ENCODE peak calls at places on chromosomes 2 and 18, in ten cellular contexts. C is OCI-LY7, L is RWPE1, G is tibial artery, U is kidney epithelial cell, N is pancreas, M is heart right ventricle, I is cardiac fibroblast, S is AG10803, Q is omental fat pad. X is an unnamed sample.
A peak's percentile ranks its signal among the peaks of the same experiment; 100 is the strongest.

GRCh38 chr2:166230024-166230723 is 102.4 kb upstream of the SCN1A start:
- DNase-seq in C (no peak), L (no peak), G (no peak), U (no peak), N (no peak), M (no peak), I (peak; percentile 72), S (peak; percentile 44), Q (no peak), X (no peak)

GRCh38 chr2:46534589-46534988 is 55.2 kb downstream of the TMEM247 start:
- DNase-seq in C (peak; percentile 74), L (no peak), G (no peak), U (no peak), N (no peak), M (no peak), I (no peak), S (no peak), Q (no peak), X (peak; percentile 41)

GRCh38 chr2:218990052-218990451 is 3.2 kb downstream of the CRYBA2 start:
- DNase-seq in C (no peak), L (no peak), G (no peak), U (no peak), N (no peak), M (no peak), I (no peak), S (no peak), Q (no peak), X (no peak)

GRCh38 chr2:134273240-134273983 is 19.5 kb downstream of the MGAT5 start:
- DNase-seq in C (no peak), L (no peak), G (no peak), U (no peak), N (no peak), M (no peak), I (no peak), S (peak; percentile 25), Q (no peak), X (no peak)

GRCh38 chr18:4246374-4246773 is 208.7 kb downstream of the DLGAP1 start:
- DNase-seq in C (no peak), L (no peak), G (no peak), U (no peak), N (no peak), M (no peak), I (no peak), S (no peak), Q (no peak), X (no peak)

GRCh38 chr2:29910465-29910864 is 10.9 kb downstream of the ALK start:
- DNase-seq in C (no peak), L (no peak), G (no peak), U (no peak), N (no peak), M (no peak), I (no peak), S (no peak), Q (no peak), X (no peak)

GRCh38 chr2:7999683-8000476 is 682.0 kb upstream of the ID2 start:
- DNase-seq in C (no peak), L (no peak), G (no peak), U (no peak), N (no peak), M (no peak), I (no peak), S (no peak), Q (no peak), X (no peak)

GRCh38 chr2:233356546-233357308 is 2.4 kb downstream of the DGKD start:
- DNase-seq in C (peak; percentile 54), L (no peak), G (no peak), U (no peak), N (no peak), M (no peak), I (peak; percentile 25), S (no peak), Q (no peak), X (peak; percentile 3)

DNA sequence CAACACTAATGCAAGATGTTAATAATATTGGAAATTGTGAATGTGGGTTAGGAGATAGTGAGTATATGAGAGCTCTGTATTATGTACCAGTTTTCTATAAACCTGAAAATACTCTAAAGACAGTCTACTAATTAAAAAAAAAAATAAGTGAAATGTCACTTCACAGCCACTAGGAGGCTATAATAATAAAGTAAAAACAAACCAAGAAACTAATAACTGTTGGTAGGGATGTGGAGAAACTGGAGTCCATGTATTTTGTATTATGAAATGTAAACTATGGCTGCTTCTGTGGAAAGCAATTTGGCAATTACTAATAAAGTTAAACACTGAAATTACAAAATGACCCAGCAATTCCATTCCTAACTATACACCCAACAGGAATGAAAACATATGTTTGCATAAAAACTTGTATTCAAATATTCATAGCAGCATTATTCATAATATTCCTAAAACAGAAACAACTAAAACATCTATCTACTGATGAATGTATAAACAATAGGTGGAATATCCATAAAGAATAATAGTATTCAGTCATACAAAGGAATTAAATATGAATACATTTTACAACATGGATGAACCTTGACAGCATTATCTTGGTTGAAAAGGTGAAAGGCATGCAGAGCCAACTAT is 36.2 kb downstream of the CCDC178 start:
- DNase-seq in C (peak; percentile 5), L (no peak), G (no peak), U (no peak), N (no peak), M (no peak), I (peak; percentile 1), S (no peak), Q (no peak), X (peak; percentile 4)
- TF ChIP-seq CTCF in C (peak; percentile 72), L (peak; percentile 34), G (no peak), U (peak; percentile 21), N (peak; percentile 25), M (no peak), I (peak; percentile 11), S (peak; percentile 20), Q (no peak), X (no peak)

GRCh38 chr18:44900627-44901026 is 219.9 kb downstream of the SETBP1 start:
- DNase-seq in C (no peak), L (no peak), G (no peak), U (no peak), N (no peak), M (no peak), I (no peak), S (peak; percentile 23), Q (no peak), X (no peak)

GRCh38 chr18:44899832-44900231 is 219.1 kb downstream of the SETBP1 start:
- DNase-seq in C (no peak), L (no peak), G (no peak), U (no peak), N (no peak), M (no peak), I (no peak), S (no peak), Q (no peak), X (no peak)

GRCh38 chr18:44898536-44898935 is 217.8 kb downstream of the SETBP1 start:
- DNase-seq in C (no peak), L (no peak), G (no peak), U (no peak), N (no peak), M (no peak), I (no peak), S (no peak), Q (no peak), X (no peak)

GRCh38 chr18:44903327-44903726 is 222.6 kb downstream of the SETBP1 start:
- DNase-seq in C (no peak), L (no peak), G (no peak), U (no peak), N (no peak), M (no peak), I (no peak), S (no peak), Q (no peak), X (no peak)

DNA sequence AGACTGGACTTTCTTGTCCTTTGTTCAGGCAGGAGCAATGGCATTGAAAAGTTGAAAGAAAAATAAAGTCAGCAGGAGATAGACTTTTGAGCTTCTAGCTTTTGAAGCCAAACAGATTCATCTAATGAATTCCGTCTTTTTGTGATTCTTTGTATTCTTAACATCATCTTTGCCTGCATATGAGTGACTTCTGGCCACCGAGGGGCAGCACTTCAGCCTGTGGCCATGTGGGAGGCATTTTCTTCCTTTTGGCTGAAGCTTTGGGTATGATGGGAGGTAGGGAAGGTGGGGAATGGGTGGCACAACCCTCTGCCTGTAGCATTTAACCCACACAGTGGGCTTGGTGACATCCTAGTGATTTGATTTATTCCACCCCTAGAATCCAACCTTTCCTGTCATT is 220.6 kb downstream of the SETBP1 start:
- DNase-seq in C (no peak), L (no peak), G (no peak), U (no peak), N (no peak), M (no peak), I (no peak), S (no peak), Q (no peak), X (no peak)
- TF ChIP-seq CTCF in C (peak; percentile 49), L (no peak), G (no peak), U (peak; percentile 7), N (no peak), M (peak; percentile 28), I (peak; percentile 42), S (no peak), Q (no peak), X (no peak)

GRCh38 chr2:96142217-96143113 is 2.8 kb downstream of the DUSP2 start:
- DNase-seq in C (peak; percentile 70), L (no peak), G (no peak), U (no peak), N (peak; percentile 33), M (peak; percentile 8), I (no peak), S (no peak), Q (no peak), X (peak; percentile 71)

GRCh38 chr2:96143231-96143847 is 1.9 kb downstream of the DUSP2 start:
- DNase-seq in C (peak; percentile 34), L (no peak), G (no peak), U (no peak), N (peak; percentile 14), M (no peak), I (no peak), S (no peak), Q (no peak), X (no peak)

GRCh38 chr2:96145028-96145939 is at the start of gene DUSP2:
- DNase-seq in C (peak; percentile 90), L (peak; percentile 76), G (peak; percentile 71), U (no peak), N (peak; percentile 73), M (peak; percentile 75), I (peak; percentile 78), S (peak; percentile 47), Q (peak; percentile 44), X (peak; percentile 97)

GRCh38 chr2:96144481-96145027 is 686 bp downstream of the DUSP2 start:
- DNase-seq in C (peak; percentile 47), L (peak; percentile 29), G (no peak), U (no peak), N (no peak), M (no peak), I (no peak), S (no peak), Q (no peak), X (no peak)

DNA sequence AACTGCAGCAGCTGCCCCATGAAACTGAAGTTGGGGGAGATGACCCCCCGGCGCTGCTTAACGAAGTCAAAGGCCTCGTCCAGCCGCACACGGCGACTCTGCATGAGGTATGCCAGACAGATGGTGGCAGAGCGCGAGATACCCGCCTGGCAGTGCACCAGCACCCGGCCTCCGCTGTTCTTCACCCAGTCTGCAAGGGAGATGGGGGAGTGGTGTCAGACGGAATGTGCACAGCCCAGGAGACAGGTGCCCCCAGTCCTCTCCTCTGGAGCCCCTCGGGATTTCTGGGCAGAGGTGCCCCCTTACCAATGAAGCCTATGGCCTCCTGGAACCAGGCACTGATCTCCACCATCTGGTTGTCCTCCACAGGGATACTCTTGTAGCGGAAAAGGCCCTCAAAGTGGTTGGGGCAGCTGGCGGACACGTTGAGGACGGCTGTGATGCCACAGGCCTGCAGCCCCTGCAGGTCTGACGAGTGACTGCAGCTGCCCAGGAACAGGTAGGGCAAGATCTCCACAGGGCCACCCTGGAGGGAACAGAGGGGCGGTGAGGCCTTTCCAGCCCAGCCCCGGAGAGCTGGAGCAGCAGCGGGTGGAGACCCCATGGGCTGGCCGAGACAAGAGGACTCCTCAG is 1.3 kb downstream of the DUSP2 start:
- DNase-seq in C (peak; percentile 67), L (peak; percentile 43), G (no peak), U (no peak), N (no peak), M (no peak), I (no peak), S (no peak), Q (no peak), X (no peak)
- TF ChIP-seq CTCF in C (peak; percentile 42), L (no peak), G (no peak), U (peak; percentile 26), N (no peak), M (no peak), I (no peak), S (no peak), Q (no peak), X (peak; percentile 24)

GRCh38 chr2:216339456-216340279 is 32.6 kb downstream of the MARCHF4 start:
- DNase-seq in C (no peak), L (peak; percentile 29), G (no peak), U (no peak), N (no peak), M (no peak), I (peak; percentile 87), S (peak; percentile 79), Q (no peak), X (no peak)
- TF ChIP-seq CTCF in C (no peak), L (no peak), G (no peak), U (no peak), N (no peak), M (peak; percentile 43), I (peak; percentile 27), S (peak; percentile 47), Q (no peak), X (no peak)